ENCODE peak calls at places on chromosomes 12 and 14, in ten cellular contexts. Q is HL-60, V is HFF-Myc, A is neural progenitor cell, D is tibial nerve, N is tibial artery, W is thoracic aorta, M is lung, B is fibroblast of the aortic adventitia, L is esophagus squamous epithelium. K is an unnamed sample.
A peak's percentile ranks its signal among the peaks of the same experiment; 100 is the strongest.

GRCh38 chr14:84894254-84894653 is 635.7 kb upstream of the FLRT2 start:
- DNase-seq in Q (no peak), V (no peak), A (no peak), D (no peak), N (no peak), W (no peak), M (no peak), B (no peak), L (no peak), K (no peak)

GRCh38 chr14:81613341-81614045 is 79.8 kb upstream of the SEL1L start:
- DNase-seq in Q (no peak), V (no peak), A (no peak), D (no peak), N (no peak), W (no peak), M (no peak), B (no peak), L (no peak), K (no peak)

GRCh38 chr12:116454950-116455447 is 104.2 kb upstream of the MAP1LC3B2 start:
- DNase-seq in Q (no peak), V (peak; percentile 72), A (no peak), D (no peak), N (no peak), W (no peak), M (no peak), B (peak; percentile 89), L (no peak), K (no peak)

GRCh38 chr14:87944987-87945604 is 47.9 kb downstream of the GALC start:
- DNase-seq in Q (peak; percentile 1), V (no peak), A (peak; percentile 37), D (peak; percentile 11), N (no peak), W (no peak), M (no peak), B (peak; percentile 80), L (no peak), K (peak; percentile 18)

GRCh38 chr14:67413806-67414769 is 2.1 kb upstream of the PLEK2 start:
- DNase-seq in Q (no peak), V (peak; percentile 56), A (no peak), D (no peak), N (no peak), W (no peak), M (no peak), B (peak; percentile 47), L (no peak), K (no peak)

GRCh38 chr14:76491172-76491930 is 115.4 kb downstream of the ESRRB start:
- DNase-seq in Q (no peak), V (no peak), A (no peak), D (no peak), N (no peak), W (no peak), M (no peak), B (no peak), L (no peak), K (no peak)

GRCh38 chr14:53187921-53188463 is 34.9 kb upstream of the DDHD1 start:
- DNase-seq in Q (no peak), V (no peak), A (no peak), D (no peak), N (no peak), W (no peak), M (no peak), B (no peak), L (no peak), K (no peak)

GRCh38 chr14:72941286-72941985 is 15.2 kb downstream of the DCAF4 start:
- DNase-seq in Q (no peak), V (no peak), A (no peak), D (no peak), N (no peak), W (no peak), M (no peak), B (no peak), L (no peak), K (no peak)

GRCh38 chr12:64066776-64067175 is 155.3 kb downstream of the KICS2 start:
- DNase-seq in Q (no peak), V (no peak), A (no peak), D (no peak), N (no peak), W (no peak), M (no peak), B (no peak), L (no peak), K (no peak)

GRCh38 chr14:74349757-74350156 is 1.5 kb downstream of the VRTN start:
- DNase-seq in Q (no peak), V (no peak), A (peak; percentile 33), D (no peak), N (peak; percentile 27), W (no peak), M (no peak), B (no peak), L (no peak), K (no peak)

GRCh38 chr12:132471011-132471857 is 18.7 kb upstream of the FBRSL1 start:
- DNase-seq in Q (no peak), V (no peak), A (no peak), D (no peak), N (no peak), W (no peak), M (no peak), B (no peak), L (no peak), K (no peak)

GRCh38 chr12:114936148-114937099 is 252.4 kb upstream of the TBX3 start:
- DNase-seq in Q (no peak), V (no peak), A (no peak), D (no peak), N (no peak), W (no peak), M (no peak), B (peak; percentile 69), L (no peak), K (no peak)

GRCh38 chr12:114938487-114939210 is 254.7 kb upstream of the TBX3 start:
- DNase-seq in Q (no peak), V (no peak), A (peak; percentile 15), D (no peak), N (no peak), W (no peak), M (no peak), B (no peak), L (no peak), K (no peak)

GRCh38 chr12:114932806-114933205 is 248.8 kb upstream of the TBX3 start:
- DNase-seq in Q (no peak), V (no peak), A (no peak), D (no peak), N (no peak), W (no peak), M (no peak), B (no peak), L (no peak), K (no peak)

GRCh38 chr12:114933428-114934160 is 249.6 kb upstream of the TBX3 start:
- DNase-seq in Q (no peak), V (no peak), A (no peak), D (no peak), N (no peak), W (no peak), M (no peak), B (peak; percentile 79), L (no peak), K (peak; percentile 56)

GRCh38 chr12:114935658-114936057 is 251.7 kb upstream of the TBX3 start:
- DNase-seq in Q (no peak), V (no peak), A (no peak), D (no peak), N (no peak), W (no peak), M (no peak), B (no peak), L (no peak), K (no peak)
- TF ChIP-seq CTCF in Q (no peak), V (peak; percentile 26), A (peak; percentile 33), D (no peak), N (no peak), W (no peak), M (no peak), B (no peak), L (no peak), K (peak; percentile 41)

GRCh38 chr12:75207338-75208083 is 2.1 kb downstream of the KCNC2 start:
- DNase-seq in Q (no peak), V (no peak), A (peak; percentile 71), D (no peak), N (no peak), W (no peak), M (no peak), B (no peak), L (no peak), K (no peak)
- H3K4me3 ChIP-seq in Q (no peak overlapping the region), V (no peak overlapping the region), A (peak overlapping the region; percentile 43), D (no peak overlapping the region), N (no peak overlapping the region), W (no peak overlapping the region), M (no peak overlapping the region), B (no peak overlapping the region), L (no peak overlapping the region), K (no peak overlapping the region)

GRCh38 chr12:49147384-49147783 is 16.2 kb upstream of the TUBA1B start:
- DNase-seq in Q (no peak), V (no peak), A (no peak), D (no peak), N (no peak), W (no peak), M (no peak), B (no peak), L (no peak), K (no peak)
- TF ChIP-seq CTCF in Q (no peak), V (no peak), A (no peak), D (no peak), N (no peak), W (no peak), M (no peak), B (no peak), L (no peak), K (no peak)

GRCh38 chr12:44876554-44877275 is 600 bp upstream of the NELL2 start:
- DNase-seq in Q (no peak), V (no peak), A (peak; percentile 85), D (no peak), N (peak; percentile 59), W (no peak), M (peak; percentile 29), B (peak; percentile 8), L (no peak), K (no peak)

GRCh38 chr12:44875954-44876553 is at the start of gene NELL2:
- DNase-seq in Q (no peak), V (no peak), A (peak; percentile 95), D (no peak), N (peak; percentile 62), W (no peak), M (peak; percentile 36), B (peak; percentile 0), L (no peak), K (no peak)

GRCh38 chr12:44875417-44875953 is 630 bp downstream of the NELL2 start:
- DNase-seq in Q (no peak), V (no peak), A (peak; percentile 62), D (no peak), N (no peak), W (no peak), M (no peak), B (no peak), L (no peak), K (no peak)

GRCh38 chr12:44874981-44875416 is 1.1 kb downstream of the NELL2 start:
- DNase-seq in Q (no peak), V (no peak), A (peak; percentile 63), D (no peak), N (peak; percentile 54), W (no peak), M (no peak), B (no peak), L (no peak), K (no peak)

DNA sequence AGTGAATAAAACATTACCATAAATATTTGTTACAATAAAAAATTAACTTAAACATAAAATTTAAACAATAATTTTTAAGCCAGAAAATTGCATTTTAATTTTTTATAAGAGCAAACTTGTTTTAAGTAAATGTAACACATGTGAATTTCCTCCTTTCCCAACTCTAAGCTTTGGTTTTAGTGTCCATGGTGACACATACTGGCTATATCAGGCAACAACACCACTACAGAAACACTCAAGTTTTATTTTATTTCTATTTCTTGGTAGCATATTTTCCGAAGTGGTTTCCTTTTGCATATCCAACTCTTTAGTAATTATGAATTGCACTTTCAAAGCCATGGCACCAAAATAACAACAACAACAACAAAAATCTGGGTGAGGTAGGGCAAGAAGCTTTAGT is 2.2 kb downstream of the NELL2 start:
- DNase-seq in Q (no peak), V (no peak), A (no peak), D (no peak), N (no peak), W (no peak), M (no peak), B (peak; percentile 19), L (no peak), K (no peak)
- H3K4me3 ChIP-seq in Q (no peak overlapping the region), V (no peak overlapping the region), A (peak overlapping the region; percentile 88), D (no peak overlapping the region), N (no peak overlapping the region), W (no peak overlapping the region), M (no peak overlapping the region), B (no peak overlapping the region), L (no peak overlapping the region), K (no peak overlapping the region)